ENCODE peak calls at places on chromosomes 3 and 15, in nine cellular contexts. G is GM12878; K is cardiac muscle cell; N is nephron progenitor cell; M is anterior cingulate cortex; E is hepatocyte; D is effector CD4-positive, alpha-beta T cell; H is omental fat pad; R is vagina. Q is an unnamed sample.

GRCh38 chr3:122298239-122298638 is 26.8 kb upstream of the CSTA start:
- DNase-seq in N (no peak), R (no peak), M (no peak), G (peak; percentile 86), K (no peak), H (no peak), D (no peak), E (no peak), Q (no peak)

GRCh38 chr15:76341366-76342045 is 4.9 kb downstream of the ISL2 start:
- DNase-seq in M (no peak), N (peak; percentile 47), G (no peak), H (no peak), R (peak; percentile 79), K (peak; percentile 23), D (no peak), E (no peak), Q (peak; percentile 64)

GRCh38 chr15:73005032-73005431 is 47.2 kb upstream of the NEO1 start:
- DNase-seq in R (no peak), G (no peak), E (no peak), D (no peak), N (no peak), K (no peak), H (no peak), M (no peak), Q (no peak)

GRCh38 chr3:55013145-55013544 is 85.3 kb upstream of the LRTM1 start:
- DNase-seq in H (no peak), R (no peak), E (peak; percentile 30), M (no peak), G (no peak), K (no peak), D (no peak), N (no peak), Q (no peak)

GRCh38 chr3:45098315-45098714 is 47.9 kb downstream of the CDCP1 start:
- DNase-seq in D (no peak), N (no peak), G (no peak), E (no peak), R (no peak), M (no peak), K (no peak), H (no peak), Q (no peak)

GRCh38 chr3:126064627-126065258 is 19.2 kb downstream of the SLC41A3 start:
- DNase-seq in R (no peak), E (no peak), M (no peak), H (no peak), K (no peak), N (no peak), G (no peak), D (no peak), Q (no peak)

GRCh38 chr3:9316881-9317341 is 45.9 kb upstream of the THUMPD3 start:
- DNase-seq in E (peak; percentile 34), N (no peak), K (no peak), G (no peak), H (no peak), R (no peak), M (no peak), D (no peak), Q (peak; percentile 15)

GRCh38 chr3:122149228-122149627 is 34.2 kb upstream of the CASR start:
- DNase-seq in E (no peak), D (no peak), N (no peak), H (no peak), M (no peak), G (no peak), K (no peak), R (no peak), Q (no peak)

GRCh38 chr3:71547254-71548198 is 36.0 kb downstream of the FOXP1 start:
- DNase-seq in R (no peak), D (no peak), M (no peak), K (no peak), E (peak; percentile 27), G (no peak), N (no peak), H (no peak), Q (no peak)

GRCh38 chr3:127628788-127629456 is at the start of gene PODXL2:
- DNase-seq in M (no peak), N (peak; percentile 79), H (no peak), G (no peak), K (peak; percentile 87), R (no peak), D (no peak), E (peak; percentile 76), Q (peak; percentile 59)

GRCh38 chr3:42129014-42129953 is 38.1 kb downstream of the TRAK1 start:
- DNase-seq in M (no peak), G (no peak), D (no peak), H (no peak), N (no peak), R (no peak), E (peak; percentile 50), K (no peak), Q (no peak)